ENCODE peak calls at places on chromosomes 4 and X, in seven cellular contexts. S is PC-9, W is thoracic aorta, D is tibial nerve, G is omental fat pad, U is endothelial cell, X is body of pancreas. V is an unnamed sample.
A peak's percentile ranks its signal among the peaks of the same experiment; 100 is the strongest.

GRCh38 chr4:128811571-128812359 is 2.3 kb downstream of the JADE1 start:
- DNase-seq in W (peak; percentile 71), X (peak; percentile 91), S (peak; percentile 70), D (peak; percentile 81), U (peak; percentile 85), G (peak; percentile 53), V (peak; percentile 91)

GRCh38 chr4:14336656-14337055 is 665.6 kb upstream of the CPEB2 start:
- DNase-seq in X (no peak), S (no peak), U (no peak), W (no peak), G (no peak), D (no peak), V (peak; percentile 71)

GRCh38 chr4:56958111-56958517 is 19.3 kb downstream of the NOA1 start:
- DNase-seq in S (no peak), X (peak; percentile 68), W (peak; percentile 79), G (peak; percentile 38), D (peak; percentile 87), U (no peak), V (peak; percentile 97)

GRCh38 chr4:945274-946102 is 13.2 kb downstream of the TMEM175 start:
- DNase-seq in D (no peak), U (no peak), X (no peak), G (no peak), S (no peak), W (no peak), V (no peak)

GRCh38 chrX:103554687-103555417 is 30.5 kb upstream of the TCEAL4 start:
- DNase-seq in S (peak; percentile 60), D (peak; percentile 40), G (no peak), W (no peak), U (peak; percentile 59), X (peak; percentile 18), V (peak; percentile 56)

GRCh38 chr4:102825261-102826071 is 1.9 kb downstream of the UBE2D3 start:
- DNase-seq in X (peak; percentile 24), U (peak; percentile 48), W (no peak), D (peak; percentile 57), G (no peak), S (no peak), V (peak; percentile 74)

GRCh38 chrX:9955506-9955905 is 11.7 kb upstream of the CLDN34 start:
- DNase-seq in S (no peak), G (no peak), W (no peak), X (no peak), D (no peak), U (no peak), V (no peak)

GRCh38 chr4:184756399-184756798 is 22.5 kb upstream of the CENPU start:
- DNase-seq in W (no peak), U (no peak), X (no peak), D (peak; percentile 70), S (no peak), G (no peak), V (peak; percentile 16)

GRCh38 chr4:139973611-139974010 is 180.4 kb downstream of the MAML3 start:
- DNase-seq in D (no peak), X (no peak), G (no peak), W (no peak), U (no peak), S (no peak), V (no peak)

GRCh38 chr4:78059524-78059889 is 2.4 kb downstream of the FRAS1 start:
- DNase-seq in D (peak; percentile 41), X (peak; percentile 66), W (peak; percentile 2), U (peak; percentile 72), S (peak; percentile 56), G (no peak), V (peak; percentile 88)

GRCh38 chrX:138034136-138034535 is 468.2 kb downstream of the ZIC3 start:
- DNase-seq in D (no peak), U (no peak), X (no peak), S (no peak), G (no peak), W (no peak), V (no peak)

GRCh38 chrX:39903343-39903742 is 194.4 kb downstream of the BCOR start:
- DNase-seq in X (no peak), W (no peak), G (no peak), D (no peak), S (no peak), U (no peak), V (peak; percentile 22)

GRCh38 chr4:110635155-110635479 is 12.2 kb upstream of the PITX2 start:
- DNase-seq in D (no peak), G (no peak), X (no peak), U (no peak), S (no peak), W (no peak), V (no peak)

GRCh38 chrX:135185795-135186443 is 14.7 kb upstream of the CT55 start:
- DNase-seq in U (peak; percentile 38), W (no peak), S (peak; percentile 37), G (no peak), D (peak; percentile 9), X (peak; percentile 42), V (peak; percentile 73)

GRCh38 chr4:113979157-113979972 is at the start of gene ARSJ:
- DNase-seq in X (peak; percentile 59), W (peak; percentile 22), S (no peak), D (peak; percentile 12), G (no peak), U (peak; percentile 65), V (peak; percentile 75)

GRCh38 chr4:21347142-21347541 is 601.4 kb downstream of the KCNIP4 start:
- DNase-seq in G (no peak), D (no peak), W (no peak), S (no peak), X (no peak), U (no peak), V (no peak)

GRCh38 chrX:8721536-8721935 is 10.4 kb downstream of the ANOS1 start:
- DNase-seq in D (no peak), X (no peak), G (no peak), U (no peak), W (no peak), S (no peak), V (no peak)

GRCh38 chrX:27583976-27584375 is 6.2 kb upstream of the DCAF8L2 start:
- DNase-seq in D (no peak), X (no peak), G (no peak), S (peak; percentile 46), U (no peak), W (no peak), V (peak; percentile 15)

GRCh38 chrX:115650916-115651315 is 89.9 kb downstream of the PLS3 start:
- DNase-seq in S (peak; percentile 74), D (peak; percentile 27), U (peak; percentile 45), W (no peak), G (no peak), X (peak; percentile 48), V (peak; percentile 21)

GRCh38 chr4:26044524-26044923 is 130.5 kb downstream of the SMIM20 start:
- DNase-seq in W (no peak), U (no peak), D (no peak), X (no peak), S (no peak), G (no peak), V (no peak)

GRCh38 chr4:2936773-2937145 is 26.4 kb downstream of the NOP14 start:
- DNase-seq in S (peak; percentile 73), D (no peak), X (no peak), U (no peak), W (peak; percentile 1), G (no peak), V (peak; percentile 97)

GRCh38 chrX:67604979-67605703 is 61.3 kb downstream of the AR start:
- DNase-seq in G (no peak), S (no peak), W (no peak), D (no peak), U (no peak), X (no peak), V (peak; percentile 57)

GRCh38 chrX:40471965-40472648 is 108.7 kb upstream of the ATP6AP2 start:
- DNase-seq in U (no peak), D (peak; percentile 7), X (peak; percentile 45), G (no peak), W (no peak), S (no peak), V (peak; percentile 41)

GRCh38 chr4:174156239-174156826 is 127.1 kb downstream of the FBXO8 start:
- DNase-seq in U (no peak), D (no peak), W (no peak), S (no peak), X (no peak), G (no peak), V (peak; percentile 51)

GRCh38 chr4:13546855-13547562 is 2.7 kb upstream of the NKX3-2 start:
- DNase-seq in W (no peak), G (no peak), U (peak; percentile 66), S (no peak), X (no peak), D (no peak), V (peak; percentile 31)

GRCh38 chrX:47176101-47176740 is 17.4 kb upstream of the UBA1 start:
- DNase-seq in D (no peak), W (no peak), U (no peak), G (no peak), S (no peak), X (no peak), V (no peak)

GRCh38 chr4:137531951-137532868 is at the start of gene PCDH18:
- DNase-seq in W (peak; percentile 85), G (peak; percentile 60), X (peak; percentile 65), D (peak; percentile 96), S (no peak), U (peak; percentile 52), V (peak; percentile 71)

GRCh38 chr4:88275516-88275915 is 8.8 kb downstream of the PPM1K start:
- DNase-seq in U (no peak), W (no peak), S (no peak), X (no peak), D (no peak), G (no peak), V (no peak)

GRCh38 chr4:168794881-168795280 is 215.2 kb downstream of the CBR4 start:
- DNase-seq in S (no peak), G (no peak), X (no peak), D (no peak), W (no peak), U (no peak), V (no peak)

GRCh38 chr4:180060159-180060889 is 2182.9 kb upstream of the TENM3 start:
- DNase-seq in X (no peak), U (no peak), W (no peak), S (no peak), D (no peak), G (no peak), V (peak; percentile 33)
- TF ChIP-seq CTCF in X (no peak), U (no peak), W (no peak), S (no peak), D (no peak), G (no peak), V (peak; percentile 33)

DNA sequence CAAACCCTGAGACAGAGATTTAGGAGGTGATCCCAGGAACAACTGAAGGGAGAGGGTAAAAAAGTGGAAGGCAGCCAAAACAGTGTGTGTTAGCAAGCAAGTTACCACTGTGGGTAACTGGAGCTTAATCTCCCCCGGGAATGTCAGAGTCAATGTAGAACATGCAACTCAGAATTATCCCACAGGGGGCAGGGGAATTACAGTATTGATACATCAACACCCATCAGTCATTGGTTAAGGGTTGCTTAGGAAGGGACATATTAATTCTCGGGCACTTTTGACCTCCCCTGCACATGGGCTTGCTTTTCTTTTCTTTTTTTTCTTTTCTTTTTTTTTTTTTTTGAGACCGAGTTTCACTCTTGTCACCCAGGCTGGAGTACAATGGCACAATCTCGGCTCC is 29.3 kb downstream of the CXorf58 start:
- DNase-seq in S (no peak), X (no peak), U (no peak), D (no peak), G (no peak), W (no peak), V (no peak)
- TF ChIP-seq CTCF in S (no peak), X (no peak), U (no peak), D (no peak), G (no peak), W (no peak), V (no peak)

GRCh38 chr4:79540143-79540542 is 132.1 kb upstream of the GK2 start:
- DNase-seq in X (no peak), S (no peak), U (no peak), W (no peak), G (no peak), D (no peak), V (no peak)
- TF ChIP-seq CTCF in X (no peak), S (no peak), U (no peak), W (no peak), G (no peak), D (no peak), V (no peak)

GRCh38 chr4:24686866-24687672 is 102.7 kb upstream of the DHX15 start:
- DNase-seq in S (peak; percentile 44), U (no peak), G (no peak), D (peak; percentile 23), X (peak; percentile 61), W (no peak), V (peak; percentile 78)
- TF ChIP-seq CTCF in S (peak; percentile 64), U (peak; percentile 82), G (no peak), D (peak; percentile 45), X (peak; percentile 50), W (no peak), V (peak; percentile 43)

V was measured in epithelial cell of esophagus.